ENCODE peak calls at places on chromosomes 1 and 21, in five cellular contexts. One of them, this sample, is unnamed. For H3K4me1, the result is how much of the 10 kb centered on the place peaks cover.

GRCh38 chr1:94708299-94708685 is 111.9 kb upstream of the SLC44A3 start:
- DNase-seq in HCT116: no peak
- DNase-seq in mucosa of descending colon: no peak
- DNase-seq in tibial nerve: no peak
- DNase-seq in stomach: no peak
- DNase-seq in this sample: no peak

GRCh38 chr1:240415532-240415931 is 196.4 kb downstream of the GREM2 start:
- DNase-seq in HCT116: no peak
- DNase-seq in mucosa of descending colon: no peak
- DNase-seq in tibial nerve: no peak
- DNase-seq in stomach: no peak
- DNase-seq in this sample: no peak

GRCh38 chr1:30903343-30904034 is 5.1 kb downstream of the SDC3 start:
- DNase-seq in HCT116: no peak
- DNase-seq in mucosa of descending colon: peak
- DNase-seq in tibial nerve: no peak
- DNase-seq in stomach: no peak
- DNase-seq in this sample: no peak

GRCh38 chr21:46066843-46067331 is 31.0 kb upstream of the COL6A2 start:
- DNase-seq in HCT116: no peak
- DNase-seq in mucosa of descending colon: no peak
- DNase-seq in tibial nerve: no peak
- DNase-seq in stomach: peak
- DNase-seq in this sample: peak

GRCh38 chr1:228141082-228141870 is 1.2 kb downstream of the GUK1 start:
- DNase-seq in HCT116: no peak
- DNase-seq in mucosa of descending colon: peak
- DNase-seq in tibial nerve: peak
- DNase-seq in stomach: peak
- DNase-seq in this sample: peak

GRCh38 chr1:97647776-97648175 is 273.1 kb downstream of the DPYD start:
- DNase-seq in HCT116: no peak
- DNase-seq in mucosa of descending colon: no peak
- DNase-seq in tibial nerve: no peak
- DNase-seq in stomach: no peak
- DNase-seq in this sample: no peak

GRCh38 chr1:90989302-90989701 is 32.5 kb downstream of the ZNF644 start:
- DNase-seq in HCT116: no peak
- DNase-seq in mucosa of descending colon: no peak
- DNase-seq in tibial nerve: no peak
- DNase-seq in stomach: no peak
- DNase-seq in this sample: no peak

GRCh38 chr1:217534566-217534965 is 96.3 kb downstream of the GPATCH2 start:
- DNase-seq in HCT116: no peak
- DNase-seq in mucosa of descending colon: no peak
- DNase-seq in tibial nerve: no peak
- DNase-seq in stomach: no peak
- DNase-seq in this sample: no peak

GRCh38 chr1:211420389-211420788 is 71.6 kb downstream of the RD3 start:
- DNase-seq in HCT116: no peak
- DNase-seq in mucosa of descending colon: no peak
- DNase-seq in tibial nerve: no peak
- DNase-seq in stomach: no peak
- DNase-seq in this sample: no peak

GRCh38 chr21:17512245-17513213 is at the start of gene CXADR:
- DNase-seq in HCT116: peak
- DNase-seq in mucosa of descending colon: peak
- DNase-seq in tibial nerve: no peak
- DNase-seq in stomach: peak
- DNase-seq in this sample: peak

GRCh38 chr1:31985430-31985829 is 28.2 kb upstream of the KHDRBS1 start:
- DNase-seq in HCT116: no peak
- DNase-seq in mucosa of descending colon: no peak
- DNase-seq in tibial nerve: no peak
- DNase-seq in stomach: no peak
- DNase-seq in this sample: no peak

GRCh38 chr1:70293186-70293843 is 61.2 kb downstream of the ANKRD13C start:
- DNase-seq in HCT116: no peak
- DNase-seq in mucosa of descending colon: no peak
- DNase-seq in tibial nerve: no peak
- DNase-seq in stomach: no peak
- DNase-seq in this sample: no peak

GRCh38 chr1:176989754-176990153 is 174.8 kb downstream of the ASTN1 start:
- DNase-seq in HCT116: no peak
- DNase-seq in mucosa of descending colon: no peak
- DNase-seq in tibial nerve: no peak
- DNase-seq in stomach: no peak
- DNase-seq in this sample: no peak
- H3K4me1 ChIP-seq in HCT116: under half
- H3K4me1 ChIP-seq in mucosa of descending colon: under half
- H3K4me1 ChIP-seq in tibial nerve: under half
- H3K4me1 ChIP-seq in stomach: under half
- H3K4me1 ChIP-seq in this sample: under half

DNA sequence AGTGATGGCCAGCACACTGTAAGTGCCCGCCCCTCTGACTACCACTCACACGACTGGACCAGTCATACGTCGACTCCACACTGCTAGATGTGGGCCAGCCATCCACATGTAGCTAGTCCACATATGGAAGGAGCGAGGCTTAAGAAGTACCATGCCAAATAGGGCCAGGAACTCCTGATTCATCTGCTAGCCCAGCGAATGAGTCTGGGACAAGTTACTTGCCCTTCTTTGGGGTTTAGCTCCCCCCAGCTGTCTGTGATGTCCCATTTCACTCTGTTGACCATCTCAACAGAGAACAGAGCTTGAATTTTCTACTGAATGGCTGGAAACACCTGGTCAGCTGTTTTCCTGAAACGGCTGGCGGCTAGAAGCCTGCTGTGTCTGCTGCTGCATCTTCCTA is 5.8 kb downstream of the CSRP1 start:
- DNase-seq in HCT116: no peak
- DNase-seq in mucosa of descending colon: no peak
- DNase-seq in tibial nerve: no peak
- DNase-seq in stomach: no peak
- DNase-seq in this sample: no peak
- H3K4me1 ChIP-seq in HCT116: under half
- H3K4me1 ChIP-seq in mucosa of descending colon: under half
- H3K4me1 ChIP-seq in tibial nerve: half or more
- H3K4me1 ChIP-seq in stomach: half or more
- H3K4me1 ChIP-seq in this sample: under half

GRCh38 chr1:3557366-3557765 is 53.9 kb downstream of the MEGF6 start:
- DNase-seq in HCT116: no peak
- DNase-seq in mucosa of descending colon: no peak
- DNase-seq in tibial nerve: no peak
- DNase-seq in stomach: no peak
- DNase-seq in this sample: no peak
- H3K4me1 ChIP-seq in HCT116: under half
- H3K4me1 ChIP-seq in mucosa of descending colon: under half
- H3K4me1 ChIP-seq in tibial nerve: under half
- H3K4me1 ChIP-seq in stomach: under half
- H3K4me1 ChIP-seq in this sample: under half

GRCh38 chr1:60908159-60908558 is 174.2 kb upstream of the NFIA start:
- DNase-seq in HCT116: no peak
- DNase-seq in mucosa of descending colon: no peak
- DNase-seq in tibial nerve: no peak
- DNase-seq in stomach: no peak
- DNase-seq in this sample: no peak
- H3K4me1 ChIP-seq in HCT116: under half
- H3K4me1 ChIP-seq in mucosa of descending colon: under half
- H3K4me1 ChIP-seq in tibial nerve: under half
- H3K4me1 ChIP-seq in stomach: under half
- H3K4me1 ChIP-seq in this sample: half or more

DNA sequence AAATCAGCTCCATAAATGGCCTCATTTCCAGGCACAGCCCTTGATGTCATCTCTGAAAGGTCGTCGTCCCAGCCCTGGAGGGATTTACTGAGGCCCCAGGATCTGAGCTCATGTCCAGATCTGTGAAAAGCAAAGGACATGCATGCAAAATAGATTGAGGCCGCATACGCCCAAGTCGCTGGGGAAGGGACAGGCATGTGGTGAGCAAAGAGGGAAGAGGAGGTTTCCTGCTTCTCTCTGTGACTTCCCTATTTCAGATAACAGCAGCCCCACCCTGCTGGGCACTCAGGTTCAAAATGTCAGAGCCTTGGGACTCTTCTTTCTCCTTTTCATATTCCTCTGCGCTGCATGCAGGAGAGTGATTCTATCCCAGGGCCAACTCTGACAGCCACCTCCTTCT is 197.2 kb downstream of the ADSS2 start:
- DNase-seq in HCT116: no peak
- DNase-seq in mucosa of descending colon: no peak
- DNase-seq in tibial nerve: no peak
- DNase-seq in stomach: no peak
- DNase-seq in this sample: peak
- H3K4me1 ChIP-seq in HCT116: under half
- H3K4me1 ChIP-seq in mucosa of descending colon: under half
- H3K4me1 ChIP-seq in tibial nerve: under half
- H3K4me1 ChIP-seq in stomach: under half
- H3K4me1 ChIP-seq in this sample: under half

This sample was measured in psoas muscle.